ENCODE peak calls at places on chromosomes 13 and 19, in six cellular contexts. G is OCI-LY7, Y is cerebellum, E is smooth muscle cell of the brain vasculature, C is H54, I is dermis microvascular lymphatic vessel endothelial cell. D is an unnamed sample.

GRCh38 chr13:77233159-77233558 is 93.7 kb downstream of the MYCBP2 start:
- DNase-seq in E (no peak), Y (no peak), C (no peak), I (no peak), G (no peak), D (no peak)

GRCh38 chr13:85970727-85971126 is 171.5 kb upstream of the SLITRK6 start:
- DNase-seq in C (no peak), Y (no peak), G (no peak), E (no peak), I (no peak), D (no peak)

GRCh38 chr13:35475960-35476943 is at the start of gene MAB21L1:
- DNase-seq in I (peak; percentile 4), E (no peak), Y (peak; percentile 95), G (no peak), C (peak; percentile 14), D (peak; percentile 19)

GRCh38 chr13:99731747-99732146 is 230.5 kb downstream of the TM9SF2 start:
- DNase-seq in E (no peak), Y (no peak), C (no peak), G (no peak), I (no peak), D (no peak)

GRCh38 chr13:113322043-113322461 is 25.0 kb downstream of the LAMP1 start:
- DNase-seq in Y (no peak), G (no peak), C (no peak), I (no peak), E (no peak), D (no peak)

GRCh38 chr19:11092181-11092538 is 2.9 kb downstream of the LDLR start:
- DNase-seq in G (no peak), C (no peak), Y (no peak), I (peak; percentile 92), E (no peak), D (peak; percentile 74)

GRCh38 chr19:37905936-37906867 is at the start of gene WDR87:
- DNase-seq in E (no peak), I (peak; percentile 59), Y (peak; percentile 66), G (peak; percentile 84), C (no peak), D (no peak)

GRCh38 chr13:42047561-42048322 is 706 bp upstream of the DGKH start:
- DNase-seq in Y (peak; percentile 14), C (peak; percentile 37), I (peak; percentile 62), E (no peak), G (peak; percentile 22), D (peak; percentile 70)

GRCh38 chr19:17775245-17775927 is 19.6 kb upstream of the B3GNT3 start:
- DNase-seq in C (no peak), G (peak; percentile 49), I (peak; percentile 38), Y (no peak), E (no peak), D (peak; percentile 19)